ENCODE peak calls at places on chromosomes 13 and 19, in seven cellular contexts. One of them, this sample, is unnamed.

GRCh38 chr19:1445932-1446712 is 3.8 kb upstream of the APC2 start:
- DNase-seq in transverse colon: no peak
- DNase-seq in thoracic aorta: no peak
- DNase-seq in activated B cell treated with CpG ODN at 0.5 μM for 24 hours: peak; percentile 21
- DNase-seq in foreskin fibroblast: no peak
- DNase-seq in astrocyte: no peak
- DNase-seq in thyroid gland: no peak
- DNase-seq in this sample: no peak

GRCh38 chr13:109740721-109741120 is 45.7 kb downstream of the IRS2 start:
- DNase-seq in thyroid gland: no peak
- DNase-seq in thoracic aorta: no peak
- DNase-seq in foreskin fibroblast: no peak
- DNase-seq in transverse colon: no peak
- DNase-seq in activated B cell treated with CpG ODN at 0.5 μM for 24 hours: no peak
- DNase-seq in astrocyte: no peak
- DNase-seq in this sample: no peak

GRCh38 chr13:64633948-64634347 is 2596.2 kb downstream of the PCDH9 start:
- DNase-seq in transverse colon: no peak
- DNase-seq in thoracic aorta: no peak
- DNase-seq in astrocyte: peak; percentile 46
- DNase-seq in activated B cell treated with CpG ODN at 0.5 μM for 24 hours: no peak
- DNase-seq in thyroid gland: no peak
- DNase-seq in foreskin fibroblast: no peak
- DNase-seq in this sample: no peak

GRCh38 chr13:29472317-29472961 is 123.0 kb downstream of the SLC7A1 start:
- DNase-seq in astrocyte: peak; percentile 46
- DNase-seq in transverse colon: peak; percentile 51
- DNase-seq in thoracic aorta: no peak
- DNase-seq in thyroid gland: peak; percentile 53
- DNase-seq in activated B cell treated with CpG ODN at 0.5 μM for 24 hours: no peak
- DNase-seq in foreskin fibroblast: peak; percentile 33
- DNase-seq in this sample: peak; percentile 61

GRCh38 chr13:102392810-102393209 is 9.0 kb downstream of the FGF14 start:
- DNase-seq in astrocyte: no peak
- DNase-seq in thyroid gland: no peak
- DNase-seq in transverse colon: no peak
- DNase-seq in thoracic aorta: no peak
- DNase-seq in foreskin fibroblast: no peak
- DNase-seq in activated B cell treated with CpG ODN at 0.5 μM for 24 hours: no peak
- DNase-seq in this sample: no peak

GRCh38 chr19:7772752-7773291 is 9.8 kb downstream of the CLEC4M start:
- DNase-seq in thoracic aorta: no peak
- DNase-seq in thyroid gland: no peak
- DNase-seq in activated B cell treated with CpG ODN at 0.5 μM for 24 hours: no peak
- DNase-seq in foreskin fibroblast: no peak
- DNase-seq in astrocyte: peak; percentile 46
- DNase-seq in transverse colon: no peak
- DNase-seq in this sample: peak; percentile 39

GRCh38 chr13:113774177-113775107 is 15.4 kb downstream of the TMEM255B start:
- DNase-seq in thyroid gland: no peak
- DNase-seq in transverse colon: no peak
- DNase-seq in activated B cell treated with CpG ODN at 0.5 μM for 24 hours: no peak
- DNase-seq in astrocyte: peak; percentile 22
- DNase-seq in foreskin fibroblast: peak; percentile 53
- DNase-seq in thoracic aorta: no peak
- DNase-seq in this sample: peak; percentile 39

GRCh38 chr13:52961196-52961845 is 67.3 kb upstream of the OLFM4 start:
- DNase-seq in astrocyte: no peak
- DNase-seq in thyroid gland: no peak
- DNase-seq in activated B cell treated with CpG ODN at 0.5 μM for 24 hours: no peak
- DNase-seq in thoracic aorta: no peak
- DNase-seq in transverse colon: no peak
- DNase-seq in foreskin fibroblast: no peak
- DNase-seq in this sample: no peak

GRCh38 chr19:56119585-56119978 is 1.5 kb downstream of the ZNF787 start:
- DNase-seq in activated B cell treated with CpG ODN at 0.5 μM for 24 hours: no peak
- DNase-seq in foreskin fibroblast: peak; percentile 59
- DNase-seq in transverse colon: peak; percentile 70
- DNase-seq in thoracic aorta: no peak
- DNase-seq in thyroid gland: no peak
- DNase-seq in astrocyte: no peak
- DNase-seq in this sample: peak; percentile 55

GRCh38 chr13:101487046-101487830 is 34.8 kb downstream of the ITGBL1 start:
- DNase-seq in foreskin fibroblast: no peak
- DNase-seq in thyroid gland: no peak
- DNase-seq in thoracic aorta: no peak
- DNase-seq in transverse colon: no peak
- DNase-seq in activated B cell treated with CpG ODN at 0.5 μM for 24 hours: no peak
- DNase-seq in astrocyte: no peak
- DNase-seq in this sample: no peak

GRCh38 chr13:32581177-32581786 is 5.0 kb upstream of the PDS5B start:
- DNase-seq in transverse colon: no peak
- DNase-seq in thyroid gland: no peak
- DNase-seq in thoracic aorta: no peak
- DNase-seq in foreskin fibroblast: no peak
- DNase-seq in astrocyte: peak; percentile 4
- DNase-seq in activated B cell treated with CpG ODN at 0.5 μM for 24 hours: no peak
- DNase-seq in this sample: peak; percentile 39

GRCh38 chr19:9818175-9818733 is 625 bp downstream of the FBXL12 start:
- DNase-seq in activated B cell treated with CpG ODN at 0.5 μM for 24 hours: no peak
- DNase-seq in transverse colon: no peak
- DNase-seq in foreskin fibroblast: no peak
- DNase-seq in astrocyte: no peak
- DNase-seq in thyroid gland: no peak
- DNase-seq in thoracic aorta: no peak
- DNase-seq in this sample: no peak

GRCh38 chr13:111034811-111035210 is 80.3 kb upstream of the ARHGEF7 start:
- DNase-seq in transverse colon: no peak
- DNase-seq in foreskin fibroblast: peak; percentile 66
- DNase-seq in astrocyte: peak; percentile 16
- DNase-seq in thyroid gland: no peak
- DNase-seq in activated B cell treated with CpG ODN at 0.5 μM for 24 hours: no peak
- DNase-seq in thoracic aorta: no peak
- DNase-seq in this sample: peak; percentile 53

GRCh38 chr13:76791290-76791664 is 94.9 kb downstream of the KCTD12 start:
- DNase-seq in thyroid gland: no peak
- DNase-seq in transverse colon: no peak
- DNase-seq in activated B cell treated with CpG ODN at 0.5 μM for 24 hours: no peak
- DNase-seq in astrocyte: peak; percentile 39
- DNase-seq in foreskin fibroblast: no peak
- DNase-seq in thoracic aorta: no peak
- DNase-seq in this sample: no peak

GRCh38 chr13:96003304-96003703 is 49.9 kb downstream of the UGGT2 start:
- DNase-seq in transverse colon: no peak
- DNase-seq in foreskin fibroblast: no peak
- DNase-seq in activated B cell treated with CpG ODN at 0.5 μM for 24 hours: no peak
- DNase-seq in astrocyte: no peak
- DNase-seq in thoracic aorta: no peak
- DNase-seq in thyroid gland: no peak
- DNase-seq in this sample: no peak

GRCh38 chr13:19725320-19725719 is 57.4 kb downstream of the PSPC1 start:
- DNase-seq in activated B cell treated with CpG ODN at 0.5 μM for 24 hours: no peak
- DNase-seq in thyroid gland: no peak
- DNase-seq in astrocyte: no peak
- DNase-seq in thoracic aorta: no peak
- DNase-seq in foreskin fibroblast: no peak
- DNase-seq in transverse colon: no peak
- DNase-seq in this sample: no peak

GRCh38 chr13:70568571-70568970 is 460.3 kb upstream of the KLHL1 start:
- DNase-seq in astrocyte: peak; percentile 16
- DNase-seq in activated B cell treated with CpG ODN at 0.5 μM for 24 hours: no peak
- DNase-seq in thyroid gland: no peak
- DNase-seq in thoracic aorta: no peak
- DNase-seq in foreskin fibroblast: peak; percentile 1
- DNase-seq in transverse colon: no peak
- DNase-seq in this sample: peak; percentile 20

GRCh38 chr13:113820813-113821651 is 42.8 kb downstream of the GAS6 start:
- DNase-seq in activated B cell treated with CpG ODN at 0.5 μM for 24 hours: no peak
- DNase-seq in astrocyte: peak; percentile 98
- DNase-seq in thoracic aorta: no peak
- DNase-seq in thyroid gland: peak; percentile 94
- DNase-seq in foreskin fibroblast: peak; percentile 98
- DNase-seq in transverse colon: peak; percentile 63
- DNase-seq in this sample: peak; percentile 99

GRCh38 chr19:46648070-46648960 is 12.3 kb upstream of the GNG8 start:
- DNase-seq in thoracic aorta: no peak
- DNase-seq in foreskin fibroblast: no peak
- DNase-seq in transverse colon: no peak
- DNase-seq in thyroid gland: no peak
- DNase-seq in astrocyte: no peak
- DNase-seq in activated B cell treated with CpG ODN at 0.5 μM for 24 hours: no peak
- DNase-seq in this sample: no peak

GRCh38 chr13:56110751-56111150 is 1030.0 kb upstream of the PRR20A start:
- DNase-seq in activated B cell treated with CpG ODN at 0.5 μM for 24 hours: no peak
- DNase-seq in astrocyte: no peak
- DNase-seq in thoracic aorta: no peak
- DNase-seq in foreskin fibroblast: no peak
- DNase-seq in thyroid gland: no peak
- DNase-seq in transverse colon: no peak
- DNase-seq in this sample: no peak

GRCh38 chr19:3459322-3459881 is 20.9 kb downstream of the SMIM24 start:
- DNase-seq in thyroid gland: peak; percentile 78
- DNase-seq in activated B cell treated with CpG ODN at 0.5 μM for 24 hours: no peak
- DNase-seq in transverse colon: peak; percentile 63
- DNase-seq in foreskin fibroblast: peak; percentile 63
- DNase-seq in thoracic aorta: peak; percentile 87
- DNase-seq in astrocyte: peak; percentile 96
- DNase-seq in this sample: peak; percentile 88

GRCh38 chr19:43765109-43765876 is 10.5 kb upstream of the SMG9 start:
- DNase-seq in astrocyte: peak; percentile 98
- DNase-seq in thoracic aorta: peak; percentile 44
- DNase-seq in activated B cell treated with CpG ODN at 0.5 μM for 24 hours: peak; percentile 55
- DNase-seq in thyroid gland: no peak
- DNase-seq in transverse colon: peak; percentile 75
- DNase-seq in foreskin fibroblast: peak; percentile 97
- DNase-seq in this sample: peak; percentile 96

DNA sequence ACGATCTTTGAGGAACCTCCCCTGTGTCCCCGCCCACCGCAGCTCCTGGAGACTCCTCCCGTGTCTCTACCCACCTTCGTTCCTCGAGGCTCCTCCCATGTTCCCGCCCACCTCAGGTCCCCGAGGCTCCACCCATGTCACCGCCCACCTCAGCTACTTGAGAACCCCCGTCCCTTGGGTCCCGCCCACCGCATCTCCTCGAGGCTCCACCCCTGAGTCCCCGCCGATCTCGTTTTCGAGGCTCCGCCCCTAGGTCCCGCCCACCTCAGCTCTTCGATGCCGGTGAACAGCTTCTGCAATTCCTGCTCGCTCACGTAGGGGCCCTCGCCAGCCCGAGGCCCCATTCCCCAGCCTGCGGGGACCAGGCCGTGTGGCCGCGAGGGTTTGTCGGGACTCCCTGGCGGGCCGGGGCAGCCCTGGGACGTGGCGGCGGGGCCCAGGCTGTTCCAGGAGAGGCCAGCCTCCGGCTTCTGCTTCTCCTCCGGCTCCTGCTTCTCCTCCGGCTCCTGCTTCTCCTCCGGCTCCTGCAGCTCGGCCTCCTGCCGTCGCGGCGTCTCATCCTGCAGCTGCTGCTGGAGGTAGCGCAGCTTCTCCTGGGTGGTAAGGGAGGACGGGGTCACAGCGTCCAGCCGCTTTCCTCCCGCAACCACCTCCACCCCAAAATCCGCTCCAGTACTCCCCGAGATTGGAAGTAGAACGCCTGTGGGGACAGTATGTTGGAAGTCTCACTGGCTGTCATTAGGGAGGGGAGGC is 16.7 kb downstream of the TSKS start:
- DNase-seq in transverse colon: peak; percentile 41
- DNase-seq in thoracic aorta: no peak
- DNase-seq in thyroid gland: peak; percentile 6
- DNase-seq in activated B cell treated with CpG ODN at 0.5 μM for 24 hours: peak; percentile 27
- DNase-seq in foreskin fibroblast: no peak
- DNase-seq in astrocyte: peak; percentile 17
- DNase-seq in this sample: peak; percentile 32
- TF ChIP-seq CTCF in transverse colon: no peak
- TF ChIP-seq CTCF in thoracic aorta: no peak
- TF ChIP-seq CTCF in thyroid gland: no peak
- TF ChIP-seq CTCF in activated B cell treated with CpG ODN at 0.5 μM for 24 hours: no peak
- TF ChIP-seq CTCF in foreskin fibroblast: no peak
- TF ChIP-seq CTCF in astrocyte: no peak
- TF ChIP-seq CTCF in this sample: no peak

GRCh38 chr13:21573920-21574712 is 29.9 kb downstream of the MICU2 start:
- DNase-seq in thoracic aorta: no peak
- DNase-seq in transverse colon: no peak
- DNase-seq in astrocyte: no peak
- DNase-seq in thyroid gland: no peak
- DNase-seq in foreskin fibroblast: no peak
- DNase-seq in activated B cell treated with CpG ODN at 0.5 μM for 24 hours: no peak
- DNase-seq in this sample: no peak
- TF ChIP-seq CTCF in thoracic aorta: no peak
- TF ChIP-seq CTCF in transverse colon: no peak
- TF ChIP-seq CTCF in astrocyte: no peak
- TF ChIP-seq CTCF in thyroid gland: no peak
- TF ChIP-seq CTCF in foreskin fibroblast: no peak
- TF ChIP-seq CTCF in activated B cell treated with CpG ODN at 0.5 μM for 24 hours: no peak
- TF ChIP-seq CTCF in this sample: no peak

DNA sequence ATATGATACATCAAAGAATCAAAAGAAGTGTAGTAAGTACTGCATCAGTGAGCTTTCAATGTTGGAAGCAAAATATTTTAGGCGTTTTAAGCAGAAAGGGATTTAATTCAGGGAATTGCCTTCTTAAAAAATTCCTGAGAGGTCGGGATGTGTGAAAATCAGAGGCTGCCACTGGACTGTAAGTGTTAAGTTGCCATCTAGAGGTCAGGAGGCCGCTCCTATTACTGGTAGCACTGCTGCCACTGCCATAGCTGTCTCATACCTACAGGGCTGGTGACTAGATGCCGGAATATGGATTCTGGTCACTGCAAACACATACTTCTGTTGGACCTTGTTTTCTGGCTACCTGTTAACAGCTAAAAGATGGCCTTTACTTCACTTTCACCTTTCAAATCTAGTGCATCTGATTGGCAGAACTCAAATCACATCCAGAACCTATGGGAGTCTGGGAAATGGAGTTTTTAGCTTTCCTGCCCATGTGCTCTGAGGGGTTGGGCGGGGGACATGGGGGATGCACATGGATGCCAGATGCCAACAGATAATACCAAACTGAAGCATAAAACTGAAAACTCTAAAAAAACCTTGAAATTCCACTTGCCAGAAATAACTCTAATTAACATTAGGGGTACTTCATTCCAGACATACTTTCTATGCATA is 29.8 kb downstream of the DGKH start:
- DNase-seq in thyroid gland: no peak
- DNase-seq in thoracic aorta: no peak
- DNase-seq in astrocyte: no peak
- DNase-seq in foreskin fibroblast: no peak
- DNase-seq in transverse colon: no peak
- DNase-seq in activated B cell treated with CpG ODN at 0.5 μM for 24 hours: no peak
- DNase-seq in this sample: peak; percentile 35
- TF ChIP-seq CTCF in thyroid gland: no peak
- TF ChIP-seq CTCF in thoracic aorta: no peak
- TF ChIP-seq CTCF in astrocyte: no peak
- TF ChIP-seq CTCF in foreskin fibroblast: no peak
- TF ChIP-seq CTCF in transverse colon: no peak
- TF ChIP-seq CTCF in activated B cell treated with CpG ODN at 0.5 μM for 24 hours: no peak
- TF ChIP-seq CTCF in this sample: no peak

GRCh38 chr19:11964496-11964857 is 363 bp upstream of the ZNF763 start:
- DNase-seq in activated B cell treated with CpG ODN at 0.5 μM for 24 hours: no peak
- DNase-seq in astrocyte: no peak
- DNase-seq in thoracic aorta: no peak
- DNase-seq in foreskin fibroblast: no peak
- DNase-seq in thyroid gland: no peak
- DNase-seq in transverse colon: no peak
- DNase-seq in this sample: no peak
- TF ChIP-seq CTCF in activated B cell treated with CpG ODN at 0.5 μM for 24 hours: no peak
- TF ChIP-seq CTCF in astrocyte: no peak
- TF ChIP-seq CTCF in thoracic aorta: no peak
- TF ChIP-seq CTCF in foreskin fibroblast: peak; percentile 27
- TF ChIP-seq CTCF in thyroid gland: peak; percentile 29
- TF ChIP-seq CTCF in transverse colon: no peak
- TF ChIP-seq CTCF in this sample: peak; percentile 30